ENCODE peak calls at places on chromosomes 3 and 15, in nine cellular contexts. W is tibial artery, S is A549, H is mucosa of descending colon, A is brain microvascular endothelial cell, Y is kidney epithelial cell, U is lower lobe of right lung, D is ovary, P is mammary epithelial cell. J is an unnamed sample.

GRCh38 chr3:159654183-159655134 is 334.2 kb upstream of the IL12A start:
- DNase-seq in W (no peak), S (no peak), H (no peak), A (no peak), Y (no peak), U (no peak), D (no peak), P (no peak), J (no peak)

GRCh38 chr3:130081371-130081881 is at the start of gene ALG1L2:
- DNase-seq in W (no peak), S (no peak), H (no peak), A (no peak), Y (no peak), U (no peak), D (no peak), P (no peak), J (no peak)

GRCh38 chr15:89121414-89121813 is 33.2 kb downstream of the ABHD2 start:
- DNase-seq in W (no peak), S (peak), H (peak), A (no peak), Y (no peak), U (no peak), D (no peak), P (peak), J (no peak)

GRCh38 chr15:101394056-101394630 is 95.4 kb downstream of the PCSK6 start:
- DNase-seq in W (no peak), S (no peak), H (no peak), A (no peak), Y (no peak), U (no peak), D (no peak), P (no peak), J (no peak)

GRCh38 chr15:84840741-84841429 is 23.7 kb downstream of the ALPK3 start:
- DNase-seq in W (peak), S (peak), H (peak), A (no peak), Y (no peak), U (peak), D (no peak), P (peak), J (peak)

GRCh38 chr3:7280318-7280717 is 419.4 kb downstream of the GRM7 start:
- DNase-seq in W (no peak), S (no peak), H (no peak), A (no peak), Y (no peak), U (no peak), D (no peak), P (no peak), J (no peak)

GRCh38 chr3:45210308-45211038 is 15.6 kb downstream of the TMEM158 start:
- DNase-seq in W (peak), S (peak), H (peak), A (peak), Y (no peak), U (peak), D (peak), P (peak), J (no peak)

GRCh38 chr15:77830041-77830440 is 197.3 kb upstream of the LINGO1 start:
- DNase-seq in W (no peak), S (no peak), H (peak), A (peak), Y (peak), U (peak), D (no peak), P (peak), J (peak)

GRCh38 chr3:72231439-72232196 is 446.7 kb upstream of the PROK2 start:
- DNase-seq in W (no peak), S (no peak), H (no peak), A (no peak), Y (no peak), U (no peak), D (peak), P (no peak), J (no peak)

GRCh38 chr3:126784254-126784653 is 80.2 kb downstream of the CHCHD6 start:
- DNase-seq in W (no peak), S (no peak), H (no peak), A (no peak), Y (no peak), U (no peak), D (no peak), P (no peak), J (no peak)

GRCh38 chr3:135918600-135918999 is 46.9 kb upstream of the PPP2R3A start:
- DNase-seq in W (no peak), S (peak), H (no peak), A (no peak), Y (no peak), U (no peak), D (no peak), P (peak), J (no peak)

GRCh38 chr3:115401891-115402501 is 221.3 kb upstream of the GAP43 start:
- DNase-seq in W (no peak), S (peak), H (no peak), A (peak), Y (no peak), U (no peak), D (no peak), P (peak), J (no peak)

GRCh38 chr3:29552036-29552435 is 271.2 kb downstream of the RBMS3 start:
- DNase-seq in W (no peak), S (no peak), H (no peak), A (peak), Y (no peak), U (no peak), D (no peak), P (no peak), J (no peak)

GRCh38 chr3:193947636-193948035 is 188.3 kb upstream of the HES1 start:
- DNase-seq in W (no peak), S (no peak), H (no peak), A (no peak), Y (no peak), U (no peak), D (no peak), P (no peak), J (no peak)

GRCh38 chr3:63132456-63133250 is 145.5 kb upstream of the SYNPR start:
- DNase-seq in W (no peak), S (no peak), H (no peak), A (no peak), Y (no peak), U (no peak), D (no peak), P (no peak), J (no peak)

GRCh38 chr15:90300988-90301715 is 35.7 kb downstream of the NGRN start:
- DNase-seq in W (peak), S (peak), H (peak), A (peak), Y (no peak), U (peak), D (peak), P (peak), J (no peak)

GRCh38 chr15:89647191-89647851 is 7.9 kb downstream of the KIF7 start:
- DNase-seq in W (peak), S (peak), H (peak), A (peak), Y (no peak), U (peak), D (peak), P (peak), J (no peak)

GRCh38 chr15:94168250-94168649 is 63.1 kb upstream of the MCTP2 start:
- DNase-seq in W (no peak), S (peak), H (no peak), A (no peak), Y (no peak), U (no peak), D (no peak), P (no peak), J (no peak)

GRCh38 chr3:170258105-170258487 is 35.9 kb downstream of the PRKCI start:
- DNase-seq in W (no peak), S (no peak), H (no peak), A (no peak), Y (no peak), U (no peak), D (no peak), P (no peak), J (peak)

GRCh38 chr15:28191832-28192231 is 92.7 kb upstream of the OCA2 start:
- DNase-seq in W (peak), S (peak), H (peak), A (peak), Y (peak), U (peak), D (peak), P (no peak), J (peak)
- TF ChIP-seq CTCF in W (peak), S (no peak), H (no peak), A (peak), Y (peak), U (peak), D (peak), P (no peak), J (peak)

GRCh38 chr3:141393151-141394076 is 25.1 kb downstream of the ZBTB38 start:
- DNase-seq in W (no peak), S (peak), H (no peak), A (no peak), Y (no peak), U (no peak), D (peak), P (no peak), J (no peak)
- H3K4me3 ChIP-seq in W (no peak), S (no peak), H (no peak), A (no peak), Y (no peak), U (no peak), D (no peak), P (no peak), J (no peak)

GRCh38 chr15:58405865-58406264 is 25.9 kb upstream of the LIPC start:
- DNase-seq in W (no peak), S (no peak), H (no peak), A (no peak), Y (no peak), U (no peak), D (no peak), P (no peak), J (no peak)
- TF ChIP-seq CTCF in W (no peak), S (no peak), H (no peak), A (no peak), Y (no peak), U (no peak), D (no peak), P (no peak), J (no peak)

DNA sequence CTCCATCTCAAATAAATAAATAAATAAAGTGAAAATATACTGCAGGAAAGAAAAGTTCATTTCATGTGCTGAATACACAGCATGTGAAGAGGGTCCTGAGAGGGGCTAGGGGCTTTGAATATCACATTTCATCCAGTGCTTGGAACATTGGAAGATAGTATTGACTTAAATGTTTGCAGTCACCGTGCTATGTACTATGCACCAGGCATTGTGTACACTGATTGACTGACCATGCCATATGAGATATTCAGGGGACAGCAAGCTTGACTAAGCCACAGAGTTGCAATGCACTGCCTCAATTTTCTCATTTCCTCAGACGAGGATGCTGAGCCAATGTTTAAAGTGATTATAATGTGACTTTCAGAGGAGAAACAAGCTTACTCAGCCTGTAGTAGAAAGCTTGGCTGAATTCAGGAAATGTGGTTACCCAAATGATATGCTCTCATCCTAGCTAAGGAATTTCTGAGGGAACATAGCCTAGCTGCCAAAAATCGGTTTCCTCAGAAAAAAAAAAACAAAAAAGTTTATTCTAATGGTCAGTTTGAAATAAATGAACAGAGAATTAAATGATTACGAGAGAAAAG is 557.9 kb downstream of the FGF12 start:
- DNase-seq in W (no peak), S (no peak), H (no peak), A (no peak), Y (no peak), U (no peak), D (no peak), P (no peak), J (no peak)
- H3K4me3 ChIP-seq in W (no peak), S (no peak), H (no peak), A (no peak), Y (no peak), U (no peak), D (no peak), P (no peak), J (no peak)